ENCODE peak calls at places on chromosomes 12 and 14, in ten cellular contexts. One of them, this sample, is unnamed.

GRCh38 chr14:44053422-44053821 is 453.7 kb downstream of the FSCB start:
- DNase-seq in stimulated activated CD4-positive, alpha-beta T cell treated with anti-CD3 and anti-CD28 coated beads, TNF-alpha, amount 100 ng/mL, for 1 hour: no peak
- DNase-seq in pons: no peak
- DNase-seq in NCI-H524: no peak
- DNase-seq in activated CD4-positive, alpha-beta T cell treated with anti-CD3 and anti-CD28 coated beads for 36 hours: no peak
- DNase-seq in naive B cell: no peak
- DNase-seq in Right ventricle myocardium inferior: no peak
- DNase-seq in HTR-8/SVneo: no peak
- DNase-seq in ascending aorta: no peak
- DNase-seq in left ventricle myocardium inferior: no peak
- DNase-seq in this sample: no peak

GRCh38 chr14:30005114-30005698 is 77.6 kb upstream of the PRKD1 start:
- DNase-seq in stimulated activated CD4-positive, alpha-beta T cell treated with anti-CD3 and anti-CD28 coated beads, TNF-alpha, amount 100 ng/mL, for 1 hour: no peak
- DNase-seq in pons: peak; percentile 72
- DNase-seq in NCI-H524: peak; percentile 79
- DNase-seq in activated CD4-positive, alpha-beta T cell treated with anti-CD3 and anti-CD28 coated beads for 36 hours: no peak
- DNase-seq in naive B cell: no peak
- DNase-seq in Right ventricle myocardium inferior: no peak
- DNase-seq in HTR-8/SVneo: peak; percentile 53
- DNase-seq in ascending aorta: no peak
- DNase-seq in left ventricle myocardium inferior: no peak
- DNase-seq in this sample: no peak

GRCh38 chr12:123767613-123768012 is 5.5 kb downstream of the DNAH10 start:
- DNase-seq in stimulated activated CD4-positive, alpha-beta T cell treated with anti-CD3 and anti-CD28 coated beads, TNF-alpha, amount 100 ng/mL, for 1 hour: no peak
- DNase-seq in pons: no peak
- DNase-seq in NCI-H524: no peak
- DNase-seq in activated CD4-positive, alpha-beta T cell treated with anti-CD3 and anti-CD28 coated beads for 36 hours: peak; percentile 47
- DNase-seq in naive B cell: no peak
- DNase-seq in Right ventricle myocardium inferior: peak; percentile 44
- DNase-seq in HTR-8/SVneo: no peak
- DNase-seq in ascending aorta: no peak
- DNase-seq in left ventricle myocardium inferior: no peak
- DNase-seq in this sample: no peak

GRCh38 chr14:22084393-22085281 is 411.0 kb upstream of the OR4E1 start:
- DNase-seq in stimulated activated CD4-positive, alpha-beta T cell treated with anti-CD3 and anti-CD28 coated beads, TNF-alpha, amount 100 ng/mL, for 1 hour: no peak
- DNase-seq in pons: peak; percentile 70
- DNase-seq in NCI-H524: peak; percentile 51
- DNase-seq in activated CD4-positive, alpha-beta T cell treated with anti-CD3 and anti-CD28 coated beads for 36 hours: no peak
- DNase-seq in naive B cell: peak; percentile 47
- DNase-seq in Right ventricle myocardium inferior: no peak
- DNase-seq in HTR-8/SVneo: peak; percentile 6
- DNase-seq in ascending aorta: no peak
- DNase-seq in left ventricle myocardium inferior: no peak
- DNase-seq in this sample: peak; percentile 49

GRCh38 chr12:94875525-94875924 is 128.0 kb downstream of the NDUFA12 start:
- DNase-seq in stimulated activated CD4-positive, alpha-beta T cell treated with anti-CD3 and anti-CD28 coated beads, TNF-alpha, amount 100 ng/mL, for 1 hour: no peak
- DNase-seq in pons: peak; percentile 42
- DNase-seq in NCI-H524: peak; percentile 69
- DNase-seq in activated CD4-positive, alpha-beta T cell treated with anti-CD3 and anti-CD28 coated beads for 36 hours: peak; percentile 33
- DNase-seq in naive B cell: peak; percentile 62
- DNase-seq in Right ventricle myocardium inferior: no peak
- DNase-seq in HTR-8/SVneo: no peak
- DNase-seq in ascending aorta: no peak
- DNase-seq in left ventricle myocardium inferior: no peak
- DNase-seq in this sample: no peak

GRCh38 chr12:125076103-125076502 is 10.9 kb downstream of the AACS start:
- DNase-seq in stimulated activated CD4-positive, alpha-beta T cell treated with anti-CD3 and anti-CD28 coated beads, TNF-alpha, amount 100 ng/mL, for 1 hour: no peak
- DNase-seq in pons: no peak
- DNase-seq in NCI-H524: no peak
- DNase-seq in activated CD4-positive, alpha-beta T cell treated with anti-CD3 and anti-CD28 coated beads for 36 hours: no peak
- DNase-seq in naive B cell: no peak
- DNase-seq in Right ventricle myocardium inferior: no peak
- DNase-seq in HTR-8/SVneo: no peak
- DNase-seq in ascending aorta: no peak
- DNase-seq in left ventricle myocardium inferior: no peak
- DNase-seq in this sample: no peak

GRCh38 chr12:118398878-118399277 is 22.5 kb downstream of the SUDS3 start:
- DNase-seq in stimulated activated CD4-positive, alpha-beta T cell treated with anti-CD3 and anti-CD28 coated beads, TNF-alpha, amount 100 ng/mL, for 1 hour: no peak
- DNase-seq in pons: no peak
- DNase-seq in NCI-H524: no peak
- DNase-seq in activated CD4-positive, alpha-beta T cell treated with anti-CD3 and anti-CD28 coated beads for 36 hours: no peak
- DNase-seq in naive B cell: no peak
- DNase-seq in Right ventricle myocardium inferior: no peak
- DNase-seq in HTR-8/SVneo: no peak
- DNase-seq in ascending aorta: no peak
- DNase-seq in left ventricle myocardium inferior: no peak
- DNase-seq in this sample: no peak

GRCh38 chr12:124673881-124674617 is 106.6 kb upstream of the NCOR2 start:
- DNase-seq in stimulated activated CD4-positive, alpha-beta T cell treated with anti-CD3 and anti-CD28 coated beads, TNF-alpha, amount 100 ng/mL, for 1 hour: no peak
- DNase-seq in pons: peak; percentile 88
- DNase-seq in NCI-H524: peak; percentile 97
- DNase-seq in activated CD4-positive, alpha-beta T cell treated with anti-CD3 and anti-CD28 coated beads for 36 hours: no peak
- DNase-seq in naive B cell: no peak
- DNase-seq in Right ventricle myocardium inferior: no peak
- DNase-seq in HTR-8/SVneo: no peak
- DNase-seq in ascending aorta: no peak
- DNase-seq in left ventricle myocardium inferior: no peak
- DNase-seq in this sample: no peak

GRCh38 chr12:100661300-100661951 is 87.9 kb downstream of the GAS2L3 start:
- DNase-seq in stimulated activated CD4-positive, alpha-beta T cell treated with anti-CD3 and anti-CD28 coated beads, TNF-alpha, amount 100 ng/mL, for 1 hour: no peak
- DNase-seq in pons: no peak
- DNase-seq in NCI-H524: no peak
- DNase-seq in activated CD4-positive, alpha-beta T cell treated with anti-CD3 and anti-CD28 coated beads for 36 hours: no peak
- DNase-seq in naive B cell: no peak
- DNase-seq in Right ventricle myocardium inferior: no peak
- DNase-seq in HTR-8/SVneo: no peak
- DNase-seq in ascending aorta: no peak
- DNase-seq in left ventricle myocardium inferior: no peak
- DNase-seq in this sample: no peak

GRCh38 chr14:76919811-76920571 is 93.8 kb downstream of the LRRC74A start:
- DNase-seq in stimulated activated CD4-positive, alpha-beta T cell treated with anti-CD3 and anti-CD28 coated beads, TNF-alpha, amount 100 ng/mL, for 1 hour: no peak
- DNase-seq in pons: no peak
- DNase-seq in NCI-H524: peak; percentile 100
- DNase-seq in activated CD4-positive, alpha-beta T cell treated with anti-CD3 and anti-CD28 coated beads for 36 hours: peak; percentile 70
- DNase-seq in naive B cell: peak; percentile 11
- DNase-seq in Right ventricle myocardium inferior: peak; percentile 72
- DNase-seq in HTR-8/SVneo: peak; percentile 81
- DNase-seq in ascending aorta: no peak
- DNase-seq in left ventricle myocardium inferior: peak; percentile 48
- DNase-seq in this sample: no peak

GRCh38 chr14:20659813-20660395 is 18.4 kb upstream of the OR6S1 start:
- DNase-seq in stimulated activated CD4-positive, alpha-beta T cell treated with anti-CD3 and anti-CD28 coated beads, TNF-alpha, amount 100 ng/mL, for 1 hour: no peak
- DNase-seq in pons: no peak
- DNase-seq in NCI-H524: no peak
- DNase-seq in activated CD4-positive, alpha-beta T cell treated with anti-CD3 and anti-CD28 coated beads for 36 hours: no peak
- DNase-seq in naive B cell: no peak
- DNase-seq in Right ventricle myocardium inferior: no peak
- DNase-seq in HTR-8/SVneo: no peak
- DNase-seq in ascending aorta: no peak
- DNase-seq in left ventricle myocardium inferior: no peak
- DNase-seq in this sample: no peak

GRCh38 chr14:100546051-100546443 is 41.2 kb downstream of the BEGAIN start:
- DNase-seq in stimulated activated CD4-positive, alpha-beta T cell treated with anti-CD3 and anti-CD28 coated beads, TNF-alpha, amount 100 ng/mL, for 1 hour: no peak
- DNase-seq in pons: peak; percentile 34
- DNase-seq in NCI-H524: no peak
- DNase-seq in activated CD4-positive, alpha-beta T cell treated with anti-CD3 and anti-CD28 coated beads for 36 hours: no peak
- DNase-seq in naive B cell: peak; percentile 10
- DNase-seq in Right ventricle myocardium inferior: no peak
- DNase-seq in HTR-8/SVneo: no peak
- DNase-seq in ascending aorta: no peak
- DNase-seq in left ventricle myocardium inferior: peak; percentile 35
- DNase-seq in this sample: no peak

GRCh38 chr14:22427771-22428228 is 161.2 kb downstream of the DAD1 start:
- DNase-seq in stimulated activated CD4-positive, alpha-beta T cell treated with anti-CD3 and anti-CD28 coated beads, TNF-alpha, amount 100 ng/mL, for 1 hour: no peak
- DNase-seq in pons: peak; percentile 74
- DNase-seq in NCI-H524: no peak
- DNase-seq in activated CD4-positive, alpha-beta T cell treated with anti-CD3 and anti-CD28 coated beads for 36 hours: no peak
- DNase-seq in naive B cell: no peak
- DNase-seq in Right ventricle myocardium inferior: peak; percentile 74
- DNase-seq in HTR-8/SVneo: peak; percentile 12
- DNase-seq in ascending aorta: no peak
- DNase-seq in left ventricle myocardium inferior: peak; percentile 26
- DNase-seq in this sample: no peak

GRCh38 chr14:58199726-58200479 is at the start of gene ACTR10:
- DNase-seq in stimulated activated CD4-positive, alpha-beta T cell treated with anti-CD3 and anti-CD28 coated beads, TNF-alpha, amount 100 ng/mL, for 1 hour: peak; percentile 61
- DNase-seq in pons: peak; percentile 87
- DNase-seq in NCI-H524: peak; percentile 98
- DNase-seq in activated CD4-positive, alpha-beta T cell treated with anti-CD3 and anti-CD28 coated beads for 36 hours: peak; percentile 93
- DNase-seq in naive B cell: peak; percentile 90
- DNase-seq in Right ventricle myocardium inferior: peak; percentile 96
- DNase-seq in HTR-8/SVneo: peak; percentile 99
- DNase-seq in ascending aorta: peak; percentile 90
- DNase-seq in left ventricle myocardium inferior: peak; percentile 88
- DNase-seq in this sample: peak; percentile 88

GRCh38 chr12:116592116-116592637 is 33.0 kb downstream of the MAP1LC3B2 start:
- DNase-seq in stimulated activated CD4-positive, alpha-beta T cell treated with anti-CD3 and anti-CD28 coated beads, TNF-alpha, amount 100 ng/mL, for 1 hour: no peak
- DNase-seq in pons: peak; percentile 38
- DNase-seq in NCI-H524: no peak
- DNase-seq in activated CD4-positive, alpha-beta T cell treated with anti-CD3 and anti-CD28 coated beads for 36 hours: no peak
- DNase-seq in naive B cell: no peak
- DNase-seq in Right ventricle myocardium inferior: peak; percentile 65
- DNase-seq in HTR-8/SVneo: no peak
- DNase-seq in ascending aorta: no peak
- DNase-seq in left ventricle myocardium inferior: peak; percentile 25
- DNase-seq in this sample: no peak

GRCh38 chr14:51787352-51787751 is 73.1 kb upstream of the GNG2 start:
- DNase-seq in stimulated activated CD4-positive, alpha-beta T cell treated with anti-CD3 and anti-CD28 coated beads, TNF-alpha, amount 100 ng/mL, for 1 hour: no peak
- DNase-seq in pons: no peak
- DNase-seq in NCI-H524: no peak
- DNase-seq in activated CD4-positive, alpha-beta T cell treated with anti-CD3 and anti-CD28 coated beads for 36 hours: no peak
- DNase-seq in naive B cell: no peak
- DNase-seq in Right ventricle myocardium inferior: no peak
- DNase-seq in HTR-8/SVneo: no peak
- DNase-seq in ascending aorta: no peak
- DNase-seq in left ventricle myocardium inferior: no peak
- DNase-seq in this sample: no peak

GRCh38 chr14:95255487-95255886 is 64.2 kb downstream of the CLMN start:
- DNase-seq in stimulated activated CD4-positive, alpha-beta T cell treated with anti-CD3 and anti-CD28 coated beads, TNF-alpha, amount 100 ng/mL, for 1 hour: no peak
- DNase-seq in pons: no peak
- DNase-seq in NCI-H524: no peak
- DNase-seq in activated CD4-positive, alpha-beta T cell treated with anti-CD3 and anti-CD28 coated beads for 36 hours: peak; percentile 18
- DNase-seq in naive B cell: no peak
- DNase-seq in Right ventricle myocardium inferior: no peak
- DNase-seq in HTR-8/SVneo: peak; percentile 68
- DNase-seq in ascending aorta: no peak
- DNase-seq in left ventricle myocardium inferior: no peak
- DNase-seq in this sample: no peak

GRCh38 chr12:90028620-90029051 is 320.0 kb upstream of the ATP2B1 start:
- DNase-seq in stimulated activated CD4-positive, alpha-beta T cell treated with anti-CD3 and anti-CD28 coated beads, TNF-alpha, amount 100 ng/mL, for 1 hour: no peak
- DNase-seq in pons: no peak
- DNase-seq in NCI-H524: no peak
- DNase-seq in activated CD4-positive, alpha-beta T cell treated with anti-CD3 and anti-CD28 coated beads for 36 hours: peak; percentile 8
- DNase-seq in naive B cell: no peak
- DNase-seq in Right ventricle myocardium inferior: no peak
- DNase-seq in HTR-8/SVneo: no peak
- DNase-seq in ascending aorta: no peak
- DNase-seq in left ventricle myocardium inferior: no peak
- DNase-seq in this sample: no peak